ENCODE peak calls at places on chromosomes 6 and 20, in six cellular contexts. Y is aorta, W is OCI-LY7, E is HCT116, S is cardiac muscle cell, J is GM23338. M is an unnamed sample. For H3K36me3 and H3K4me1, the result is how much of the 10 kb centered on the place peaks cover.

GRCh38 chr6:52620055-52620905 is 43.4 kb upstream of the TRAM2 start:
- DNase-seq in Y (no peak), W (no peak), E (no peak), S (no peak), J (no peak), M (no peak)

GRCh38 chr6:169473663-169474062 is 220.0 kb upstream of the THBS2 start:
- DNase-seq in Y (no peak), W (no peak), E (no peak), S (no peak), J (no peak), M (no peak)

GRCh38 chr6:12485226-12485764 is 195.1 kb downstream of the EDN1 start:
- DNase-seq in Y (no peak), W (no peak), E (no peak), S (no peak), J (no peak), M (no peak)

GRCh38 chr6:137973201-137973600 is 106.1 kb downstream of the TNFAIP3 start:
- DNase-seq in Y (no peak), W (no peak), E (no peak), S (no peak), J (no peak), M (no peak)

GRCh38 chr6:16781348-16782169 is 20.3 kb upstream of the ATXN1 start:
- DNase-seq in Y (no peak), W (no peak), E (no peak), S (peak), J (no peak), M (no peak)

GRCh38 chr6:4879724-4880372 is 103.6 kb downstream of the CDYL start:
- DNase-seq in Y (no peak), W (peak), E (no peak), S (peak), J (no peak), M (no peak)

GRCh38 chr6:156883497-156884252 is 106.5 kb downstream of the ARID1B start:
- DNase-seq in Y (no peak), W (peak), E (no peak), S (no peak), J (peak), M (no peak)

GRCh38 chr6:56714982-56715456 is 72.3 kb upstream of the DST start:
- DNase-seq in Y (no peak), W (no peak), E (peak), S (no peak), J (no peak), M (peak)

GRCh38 chr6:26613717-26614683 is 17.2 kb downstream of the ABT1 start:
- DNase-seq in Y (peak), W (no peak), E (no peak), S (peak), J (peak), M (no peak)

GRCh38 chr6:13396241-13396792 is 68.0 kb upstream of the TBC1D7 start:
- DNase-seq in Y (no peak), W (no peak), E (no peak), S (no peak), J (no peak), M (no peak)

DNA sequence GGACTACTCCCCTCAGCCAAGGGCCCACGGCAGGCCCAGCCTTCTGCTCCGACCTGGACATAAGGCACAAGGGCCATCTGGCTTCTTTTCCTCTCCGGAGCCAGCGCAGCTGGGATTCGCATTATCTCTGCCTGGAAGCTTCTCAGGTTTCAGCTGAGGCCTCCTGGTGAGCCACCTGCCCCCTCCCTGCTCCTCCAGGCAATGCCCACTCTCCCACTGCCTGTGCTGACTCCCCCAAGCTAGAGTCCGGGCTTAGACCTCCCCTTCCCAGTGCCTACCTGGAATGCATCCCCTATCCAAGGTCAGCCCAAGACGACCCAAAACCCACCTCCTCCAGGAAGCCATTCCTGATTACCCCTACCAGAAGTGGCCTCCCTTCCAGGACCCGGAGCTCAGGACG is 60.7 kb downstream of the EZR start:
- DNase-seq in Y (no peak), W (no peak), E (no peak), S (peak), J (peak), M (no peak)
- H3K36me3 ChIP-seq in Y (under half), W (under half), E (under half), S (under half), J (under half), M (under half)

GRCh38 chr6:118551063-118551672 is 3.1 kb downstream of the PLN start:
- DNase-seq in Y (no peak), W (peak), E (peak), S (peak), J (peak), M (peak)
- H3K27ac ChIP-seq in Y (no peak), W (no peak), E (no peak), S (peak), J (no peak), M (no peak)

GRCh38 chr6:134508862-134509498 is 191.1 kb upstream of the SGK1 start:
- DNase-seq in Y (no peak), W (no peak), E (no peak), S (no peak), J (no peak), M (no peak)

GRCh38 chr6:134511984-134512383 is 194.1 kb upstream of the SGK1 start:
- DNase-seq in Y (no peak), W (no peak), E (no peak), S (no peak), J (no peak), M (no peak)

GRCh38 chr6:134510121-134510520 is 192.2 kb upstream of the SGK1 start:
- DNase-seq in Y (no peak), W (no peak), E (no peak), S (no peak), J (no peak), M (no peak)

GRCh38 chr6:134512946-134513345 is 195.0 kb upstream of the SGK1 start:
- DNase-seq in Y (peak), W (no peak), E (no peak), S (no peak), J (no peak), M (peak)

GRCh38 chr6:134510920-134511319 is 193.0 kb upstream of the SGK1 start:
- DNase-seq in Y (no peak), W (no peak), E (no peak), S (no peak), J (no peak), M (peak)
- H3K4me1 ChIP-seq in Y (under half), W (under half), E (under half), S (under half), J (under half), M (under half)

GRCh38 chr20:57225197-57225733 is 41.2 kb downstream of the BMP7 start:
- DNase-seq in Y (no peak), W (no peak), E (no peak), S (no peak), J (no peak), M (no peak)
- H3K36me3 ChIP-seq in Y (under half), W (half or more), E (under half), S (under half), J (under half), M (under half)

DNA sequence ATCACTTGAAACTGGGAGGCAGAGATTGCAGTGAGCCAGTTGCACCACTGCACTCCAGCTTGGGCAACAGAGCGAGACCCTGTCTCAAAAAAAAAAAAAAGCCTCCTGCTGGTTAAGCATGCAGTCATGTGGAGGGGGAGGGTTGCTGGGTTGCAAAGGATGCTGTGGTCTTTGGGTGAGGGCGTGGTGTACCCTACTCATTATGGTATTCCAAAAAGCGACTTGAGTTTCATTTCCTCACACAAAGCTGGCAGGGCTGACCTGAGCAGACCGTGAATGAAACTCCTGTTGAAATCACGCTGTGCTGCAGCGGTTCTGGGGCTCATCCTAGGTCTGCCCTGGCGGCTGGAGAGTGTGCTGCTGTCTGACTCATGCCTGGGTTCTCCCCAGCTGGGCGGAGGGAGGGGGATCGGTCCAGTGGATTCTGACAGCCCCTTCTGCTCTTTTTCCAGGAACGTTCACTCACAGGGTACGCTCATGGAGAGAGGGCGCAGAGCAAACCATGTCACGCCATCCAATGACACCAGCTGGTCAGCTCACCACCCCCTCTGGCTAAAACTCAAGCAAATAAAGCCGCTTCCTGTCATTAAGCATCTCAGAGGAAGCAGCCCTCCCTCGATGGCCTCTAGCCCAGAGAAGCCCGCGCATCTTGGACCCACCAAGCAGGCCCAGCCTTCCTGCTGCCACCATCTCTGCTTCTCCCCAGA is 166.2 kb downstream of the SCML4 start:
- DNase-seq in Y (peak), W (peak), E (no peak), S (no peak), J (peak), M (no peak)
- H3K27ac ChIP-seq in Y (no peak), W (peak), E (no peak), S (no peak), J (no peak), M (no peak)

GRCh38 chr6:37561361-37561760 is 61.7 kb upstream of the CCDC167 start:
- DNase-seq in Y (no peak), W (no peak), E (no peak), S (no peak), J (no peak), M (no peak)
- H3K4me1 ChIP-seq in Y (under half), W (half or more), E (under half), S (under half), J (under half), M (under half)

GRCh38 chr20:62263396-62263795 is 25.1 kb downstream of the OSBPL2 start:
- DNase-seq in Y (no peak), W (no peak), E (no peak), S (no peak), J (no peak), M (no peak)
- H3K36me3 ChIP-seq in Y (under half), W (under half), E (under half), S (under half), J (under half), M (under half)

DNA sequence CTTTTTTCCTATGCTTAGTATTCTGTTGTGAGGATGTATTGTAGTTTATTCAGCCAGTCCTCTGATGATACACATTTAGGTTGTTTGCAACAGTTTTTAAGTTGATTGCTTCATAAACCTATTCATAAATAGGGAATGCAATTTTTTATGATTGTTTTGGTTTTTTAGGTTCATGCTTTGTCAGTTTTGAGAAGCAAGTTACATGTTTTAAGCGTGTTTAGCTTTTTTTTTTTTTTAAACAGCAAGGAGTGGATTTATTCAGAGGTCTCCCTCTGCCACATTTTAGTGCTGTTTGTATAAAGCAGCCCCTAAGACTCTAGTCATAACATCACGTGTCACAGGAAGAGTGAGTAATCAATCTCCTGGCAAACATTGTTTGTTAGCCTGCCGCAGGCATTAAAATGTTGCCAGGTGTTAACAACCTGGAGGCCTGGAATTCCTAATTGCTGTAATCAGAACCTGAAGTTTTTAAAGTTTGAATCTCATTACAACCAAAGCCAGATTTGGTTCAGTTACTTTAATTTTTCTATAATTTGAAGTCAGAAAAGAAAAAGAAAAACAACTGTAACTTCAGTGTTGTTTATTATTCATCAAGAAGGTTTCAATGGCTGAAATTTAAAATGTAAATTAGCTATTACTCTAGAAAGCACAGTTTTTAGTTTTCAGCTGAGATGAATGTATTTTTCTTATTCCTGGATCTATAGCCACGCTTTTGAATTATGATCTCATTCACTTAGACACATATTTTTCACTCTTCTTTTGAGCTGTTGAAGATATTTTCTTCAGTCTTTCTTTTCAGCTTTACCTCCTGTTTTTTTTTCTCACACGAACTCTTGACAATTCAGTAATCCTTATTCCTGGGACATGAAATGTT is 59.2 kb downstream of the KCNS1 start:
- DNase-seq in Y (no peak), W (no peak), E (peak), S (no peak), J (peak), M (no peak)
- H3K27ac ChIP-seq in Y (no peak), W (peak), E (peak), S (no peak), J (peak), M (no peak)

DNA sequence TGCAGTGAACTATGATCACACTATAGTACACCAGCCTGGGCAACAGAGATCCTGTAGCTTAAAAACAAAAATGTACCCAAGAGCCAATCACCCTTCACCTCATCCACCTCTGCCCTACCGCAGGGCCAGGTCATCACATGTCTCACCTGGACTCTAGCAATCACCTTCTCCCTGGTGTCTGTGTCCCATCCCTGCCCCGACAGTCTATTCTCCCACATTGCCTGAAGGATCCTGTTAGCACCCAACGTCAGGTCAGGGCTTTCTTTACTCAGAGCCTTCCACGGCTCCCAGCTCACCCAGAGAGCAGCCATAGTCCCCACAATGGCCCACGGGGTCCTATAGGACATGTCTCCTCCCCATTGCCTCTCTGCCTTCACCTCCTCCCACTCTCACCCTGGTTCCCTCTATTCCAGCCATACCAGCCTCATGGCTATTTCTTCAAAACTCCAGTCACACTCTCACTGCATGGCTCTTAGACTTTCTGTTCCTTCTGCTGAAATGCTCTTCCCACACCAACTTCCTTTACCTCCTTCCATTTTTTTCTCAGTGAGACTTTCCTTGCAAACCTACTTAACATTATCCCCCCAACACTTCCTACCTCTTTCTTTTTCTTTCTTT is 22.5 kb upstream of the ARFGEF2 start:
- DNase-seq in Y (no peak), W (no peak), E (no peak), S (no peak), J (no peak), M (no peak)
- H3K4me1 ChIP-seq in Y (under half), W (under half), E (under half), S (under half), J (under half), M (under half)